ENCODE peak calls at places on chromosomes 3 and 15, in ten cellular contexts. P, V, H, Y, G, F, T, R, Q and I are unnamed samples.

GRCh38 chr15:74643368-74644204 is 27.9 kb downstream of the CLK3 start:
- DNase-seq in T (no peak), Q (no peak), V (no peak), G (no peak), Y (no peak), R (no peak), H (no peak), F (no peak), P (no peak), I (no peak)

GRCh38 chr3:32257042-32257441 is 18.6 kb downstream of the CMTM8 start:
- DNase-seq in Y (no peak), T (no peak), H (no peak), G (no peak), P (no peak), V (no peak), R (no peak), Q (no peak), F (no peak), I (no peak)

GRCh38 chr15:92614791-92615785 is 40.5 kb downstream of the FAM174B start:
- DNase-seq in R (no peak), T (no peak), Y (no peak), V (no peak), G (peak; percentile 48), F (no peak), Q (no peak), H (no peak), P (no peak), I (no peak)

GRCh38 chr3:5787863-5788488 is 600.5 kb downstream of the EDEM1 start:
- DNase-seq in R (peak; percentile 23), H (peak; percentile 11), T (no peak), Q (no peak), Y (no peak), P (no peak), V (no peak), F (no peak), G (no peak), I (no peak)

GRCh38 chr15:74384566-74385441 is 17.4 kb upstream of the CYP11A1 start:
- DNase-seq in P (no peak), H (no peak), G (no peak), F (no peak), T (no peak), Q (no peak), V (no peak), Y (no peak), R (no peak), I (no peak)

GRCh38 chr3:90010341-90010740 is 902.9 kb downstream of the EPHA3 start:
- DNase-seq in P (no peak), T (peak; percentile 82), H (no peak), Q (no peak), Y (no peak), V (no peak), R (no peak), F (no peak), G (no peak), I (no peak)

GRCh38 chr3:169880565-169881250 is 11.0 kb upstream of the LRRC31 start:
- DNase-seq in P (no peak), F (no peak), Y (no peak), G (no peak), H (no peak), T (no peak), V (no peak), Q (no peak), R (no peak), I (no peak)

GRCh38 chr3:61565569-61565968 is 4.2 kb downstream of the PTPRG start:
- DNase-seq in V (no peak), Y (no peak), Q (no peak), R (no peak), G (no peak), F (no peak), P (no peak), H (no peak), T (no peak), I (no peak)

GRCh38 chr15:96837241-96837970 is 506.9 kb downstream of the NR2F2 start:
- DNase-seq in F (no peak), Y (no peak), V (no peak), G (no peak), R (no peak), Q (no peak), P (no peak), H (no peak), T (no peak), I (no peak)

GRCh38 chr15:90347666-90348065 is 4.4 kb upstream of the ZNF774 start:
- DNase-seq in Y (no peak), H (no peak), F (no peak), T (no peak), P (no peak), V (no peak), G (no peak), Q (no peak), R (no peak), I (no peak)

GRCh38 chr3:126375835-126376331 is 18.7 kb upstream of the KLF15 start:
- DNase-seq in G (no peak), Y (no peak), R (no peak), T (no peak), P (no peak), H (no peak), V (no peak), Q (no peak), F (no peak), I (no peak)

GRCh38 chr3:67524046-67524445 is 130.4 kb downstream of the SUCLG2 start:
- DNase-seq in P (no peak), R (no peak), Q (no peak), V (no peak), Y (no peak), T (no peak), F (peak; percentile 21), G (no peak), H (no peak), I (no peak)

GRCh38 chr3:114052216-114052615 is 4.1 kb downstream of the CCDC191 start:
- DNase-seq in R (no peak), T (no peak), H (no peak), Y (no peak), G (no peak), P (no peak), Q (no peak), F (peak; percentile 2), V (no peak), I (no peak)

GRCh38 chr3:107241217-107241616 is 136.0 kb upstream of the CCDC54 start:
- DNase-seq in F (peak; percentile 8), V (no peak), H (no peak), P (no peak), R (peak; percentile 40), T (peak; percentile 41), Y (no peak), G (peak; percentile 61), Q (peak; percentile 51), I (no peak)

GRCh38 chr15:38252481-38253311 is at the start of gene SPRED1:
- DNase-seq in V (peak; percentile 4), R (peak; percentile 76), H (peak; percentile 23), G (peak; percentile 72), P (no peak), Y (no peak), T (peak; percentile 55), F (peak; percentile 68), Q (peak; percentile 20), I (peak; percentile 44)

GRCh38 chr3:170307998-170308398 is 49.5 kb upstream of the SKIL start:
- DNase-seq in R (no peak), T (peak; percentile 60), G (no peak), Q (no peak), H (no peak), Y (no peak), P (no peak), V (no peak), F (peak; percentile 5), I (no peak)

GRCh38 chr3:121231872-121232271 is 313.9 kb downstream of the POLQ start:
- DNase-seq in F (no peak), T (no peak), R (no peak), H (no peak), Q (no peak), G (no peak), Y (no peak), V (no peak), P (no peak), I (no peak)

GRCh38 chr15:48031973-48032372 is 88.8 kb upstream of the SLC24A5 start:
- DNase-seq in Y (no peak), V (no peak), Q (no peak), T (no peak), H (no peak), R (no peak), G (no peak), F (no peak), P (no peak), I (no peak)

GRCh38 chr15:96031426-96031825 is 299.1 kb upstream of the NR2F2 start:
- DNase-seq in Y (no peak), H (no peak), Q (no peak), T (no peak), P (no peak), F (no peak), R (no peak), G (no peak), V (no peak), I (no peak)